ENCODE peak calls at places on chromosomes 11 and 22, in six cellular contexts. L is H1, X is pancreas, U is colonic mucosa, R is upper lobe of right lung, E is RWPE1. C is an unnamed sample.

GRCh38 chr22:46754110-46754799 is 8.2 kb upstream of the TBC1D22A start:
- DNase-seq in L (no peak), X (peak; percentile 97), U (peak; percentile 94), R (peak; percentile 91), E (peak; percentile 91), C (peak; percentile 93)

GRCh38 chr22:21042978-21043855 is 2.5 kb upstream of the LRRC74B start:
- DNase-seq in L (no peak), X (no peak), U (peak; percentile 50), R (peak; percentile 31), E (no peak), C (no peak)

GRCh38 chr11:119062779-119063178 is 4.8 kb upstream of the VPS11 start:
- DNase-seq in L (no peak), X (peak; percentile 70), U (peak; percentile 36), R (no peak), E (no peak), C (no peak)

GRCh38 chr11:46918087-46918751 is at the start of gene LRP4:
- DNase-seq in L (no peak), X (peak; percentile 71), U (peak; percentile 62), R (no peak), E (no peak), C (peak; percentile 66)

GRCh38 chr11:129747161-129747560 is 68.5 kb upstream of the TMEM45B start:
- DNase-seq in L (no peak), X (no peak), U (no peak), R (no peak), E (no peak), C (no peak)

GRCh38 chr22:20578192-20578591 is 70.8 kb downstream of the MED15 start:
- DNase-seq in L (no peak), X (peak; percentile 60), U (no peak), R (no peak), E (no peak), C (no peak)

GRCh38 chr11:1559103-1559951 is 12.7 kb downstream of the DUSP8 start:
- DNase-seq in L (no peak), X (peak; percentile 100), U (peak; percentile 94), R (peak; percentile 96), E (peak; percentile 91), C (peak; percentile 95)

GRCh38 chr11:131898872-131899400 is 528.5 kb downstream of the NTM start:
- DNase-seq in L (no peak), X (no peak), U (no peak), R (no peak), E (no peak), C (no peak)

GRCh38 chr11:57430946-57431345 is 4.0 kb upstream of the SLC43A3 start:
- DNase-seq in L (no peak), X (no peak), U (no peak), R (no peak), E (no peak), C (no peak)

GRCh38 chr11:134945993-134946392 is 534.0 kb upstream of the B3GAT1 start:
- DNase-seq in L (no peak), X (no peak), U (no peak), R (no peak), E (peak; percentile 57), C (no peak)

GRCh38 chr11:27497284-27497866 is 9.2 kb downstream of the LIN7C start:
- DNase-seq in L (no peak), X (no peak), U (no peak), R (no peak), E (no peak), C (no peak)

GRCh38 chr11:103257360-103257759 is 148.1 kb downstream of the DYNC2H1 start:
- DNase-seq in L (no peak), X (no peak), U (no peak), R (no peak), E (peak; percentile 20), C (no peak)
- TF ChIP-seq CTCF in L (peak; percentile 62), X (no peak), U (no peak), R (peak; percentile 22), E (peak; percentile 18), C (no peak)

DNA sequence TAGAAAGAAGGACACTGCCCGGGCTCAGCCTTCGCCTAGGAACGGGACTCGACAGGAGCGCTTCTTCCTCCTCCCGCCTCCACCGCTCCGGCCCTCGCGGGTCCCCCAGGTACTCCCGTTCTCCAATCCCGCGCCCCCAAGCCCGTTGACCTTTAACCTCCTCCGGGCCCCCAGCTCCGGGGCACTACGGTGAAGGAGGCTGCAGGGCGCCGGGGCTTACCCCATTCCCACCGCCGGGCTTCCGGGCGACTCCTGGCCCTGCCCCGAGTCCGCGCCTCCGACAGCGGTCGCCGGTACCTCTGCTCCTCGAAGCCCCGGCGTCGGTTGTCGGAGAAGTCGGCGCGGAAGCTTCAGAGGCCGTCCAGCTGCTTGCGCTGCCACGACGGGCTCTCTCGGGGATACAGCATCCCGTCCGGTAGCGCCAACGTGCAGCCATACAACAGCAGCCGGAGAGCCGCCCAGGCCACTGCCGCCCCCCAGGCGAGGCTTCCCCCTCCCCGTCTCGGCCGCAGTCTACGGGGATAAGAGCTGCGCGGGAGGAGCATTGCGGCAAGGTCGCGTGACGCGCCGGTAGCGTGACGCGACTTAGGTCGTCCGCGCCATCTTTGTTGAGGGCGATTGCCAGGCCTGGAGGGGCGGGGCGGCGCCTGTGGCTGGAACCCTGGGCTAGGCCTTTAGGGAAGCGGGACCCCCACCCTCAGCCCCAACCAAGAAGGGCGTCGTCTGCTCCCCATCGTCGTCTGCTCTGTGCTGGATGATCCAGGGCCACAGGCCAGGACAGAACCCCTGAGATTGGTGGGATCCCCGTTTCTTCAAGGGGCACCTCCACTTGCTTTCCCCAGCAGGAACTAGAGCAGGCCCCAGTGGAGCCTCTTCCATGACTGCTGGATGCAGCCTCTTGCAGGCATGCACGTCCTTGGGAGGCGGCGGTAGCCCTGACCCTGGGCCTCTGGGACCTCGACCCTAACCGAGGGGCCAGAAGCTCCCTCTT is 26.3 kb downstream of the RGL4 start:
- DNase-seq in L (peak; percentile 64), X (peak; percentile 87), U (peak; percentile 89), R (peak; percentile 92), E (peak; percentile 73), C (peak; percentile 82)
- TF ChIP-seq CTCF in L (no peak), X (no peak), U (no peak), R (no peak), E (no peak), C (no peak)

GRCh38 chr11:62506413-62506940 is 40.1 kb downstream of the AHNAK start:
- DNase-seq in L (no peak), X (no peak), U (no peak), R (no peak), E (no peak), C (no peak)

GRCh38 chr11:62505112-62505783 is 41.4 kb downstream of the AHNAK start:
- DNase-seq in L (no peak), X (no peak), U (peak; percentile 87), R (no peak), E (no peak), C (no peak)

GRCh38 chr11:62505784-62506145 is 40.8 kb downstream of the AHNAK start:
- DNase-seq in L (no peak), X (no peak), U (no peak), R (no peak), E (no peak), C (no peak)

GRCh38 chr11:62507023-62507422 is 39.6 kb downstream of the AHNAK start:
- DNase-seq in L (no peak), X (no peak), U (no peak), R (no peak), E (no peak), C (no peak)

GRCh38 chr11:62508336-62509058 is 38.1 kb downstream of the AHNAK start:
- DNase-seq in L (peak; percentile 43), X (peak; percentile 69), U (peak; percentile 78), R (peak; percentile 86), E (no peak), C (peak; percentile 74)
- TF ChIP-seq CTCF in L (peak; percentile 24), X (peak; percentile 47), U (peak; percentile 58), R (peak; percentile 62), E (no peak), C (peak; percentile 47)

GRCh38 chr11:34157163-34157562 is 51.7 kb downstream of the NAT10 start:
- DNase-seq in L (no peak), X (no peak), U (no peak), R (no peak), E (no peak), C (no peak)

GRCh38 chr11:34154059-34154875 is 48.8 kb downstream of the NAT10 start:
- DNase-seq in L (no peak), X (no peak), U (no peak), R (no peak), E (no peak), C (no peak)

GRCh38 chr11:34155759-34156062 is 50.3 kb downstream of the NAT10 start:
- DNase-seq in L (no peak), X (no peak), U (no peak), R (no peak), E (no peak), C (no peak)

GRCh38 chr11:34151916-34152845 is 46.8 kb downstream of the NAT10 start:
- DNase-seq in L (no peak), X (no peak), U (no peak), R (no peak), E (no peak), C (no peak)

GRCh38 chr11:34155057-34155758 is 49.8 kb downstream of the NAT10 start:
- DNase-seq in L (no peak), X (no peak), U (no peak), R (no peak), E (no peak), C (no peak)
- TF ChIP-seq CTCF in L (no peak), X (no peak), U (no peak), R (no peak), E (no peak), C (no peak)

GRCh38 chr11:111735262-111736116 is 30.7 kb downstream of the PPP2R1B start:
- DNase-seq in L (no peak), X (peak; percentile 62), U (peak; percentile 57), R (no peak), E (peak; percentile 93), C (no peak)
- TF ChIP-seq CTCF in L (no peak), X (no peak), U (no peak), R (no peak), E (no peak), C (no peak)

GRCh38 chr22:31199187-31199586 is 12.9 kb upstream of the LIMK2 start:
- DNase-seq in L (no peak), X (no peak), U (no peak), R (no peak), E (no peak), C (no peak)
- TF ChIP-seq CTCF in L (peak; percentile 43), X (no peak), U (no peak), R (peak; percentile 36), E (no peak), C (no peak)